ENCODE peak calls at places on chromosomes 7 and 10, in ten cellular contexts. One of them, this sample, is unnamed.

GRCh38 chr10:13340068-13340467 is 8.0 kb downstream of the SEPHS1 start:
- DNase-seq in activated CD4-positive, alpha-beta T cell treated with anti-CD3 and anti-CD28 coated beads, Interleukin-2, amount 10 ng/mL, durations not matched to agents 7 days and 5 days: no peak
- DNase-seq in A172: no peak
- DNase-seq in adrenal gland: no peak
- DNase-seq in fibroblast of mammary gland: no peak
- DNase-seq in AG04450: no peak
- DNase-seq in cardiac muscle cell: no peak
- DNase-seq in PC-9: no peak
- DNase-seq in posterior cingulate gyrus: no peak
- DNase-seq in aorta: no peak
- DNase-seq in this sample: no peak

GRCh38 chr7:44603208-44603607 is 3.2 kb upstream of the OGDH start:
- DNase-seq in cardiac muscle cell: no peak
- DNase-seq in aorta: no peak
- DNase-seq in activated CD4-positive, alpha-beta T cell treated with anti-CD3 and anti-CD28 coated beads, Interleukin-2, amount 10 ng/mL, durations not matched to agents 7 days and 5 days: no peak
- DNase-seq in fibroblast of mammary gland: no peak
- DNase-seq in adrenal gland: no peak
- DNase-seq in posterior cingulate gyrus: no peak
- DNase-seq in AG04450: no peak
- DNase-seq in PC-9: no peak
- DNase-seq in A172: no peak
- DNase-seq in this sample: no peak

GRCh38 chr7:40969641-40970040 is 733.2 kb downstream of the INHBA start:
- DNase-seq in posterior cingulate gyrus: no peak
- DNase-seq in AG04450: no peak
- DNase-seq in fibroblast of mammary gland: no peak
- DNase-seq in A172: no peak
- DNase-seq in aorta: no peak
- DNase-seq in adrenal gland: no peak
- DNase-seq in cardiac muscle cell: no peak
- DNase-seq in PC-9: no peak
- DNase-seq in activated CD4-positive, alpha-beta T cell treated with anti-CD3 and anti-CD28 coated beads, Interleukin-2, amount 10 ng/mL, durations not matched to agents 7 days and 5 days: no peak
- DNase-seq in this sample: no peak

GRCh38 chr7:42253316-42253715 is 16.3 kb upstream of the GLI3 start:
- DNase-seq in PC-9: no peak
- DNase-seq in fibroblast of mammary gland: peak; percentile 44
- DNase-seq in AG04450: no peak
- DNase-seq in aorta: no peak
- DNase-seq in cardiac muscle cell: no peak
- DNase-seq in adrenal gland: no peak
- DNase-seq in posterior cingulate gyrus: no peak
- DNase-seq in A172: no peak
- DNase-seq in activated CD4-positive, alpha-beta T cell treated with anti-CD3 and anti-CD28 coated beads, Interleukin-2, amount 10 ng/mL, durations not matched to agents 7 days and 5 days: no peak
- DNase-seq in this sample: no peak

GRCh38 chr10:110870823-110871235 is 899 bp upstream of the PDCD4 start:
- DNase-seq in adrenal gland: no peak
- DNase-seq in activated CD4-positive, alpha-beta T cell treated with anti-CD3 and anti-CD28 coated beads, Interleukin-2, amount 10 ng/mL, durations not matched to agents 7 days and 5 days: no peak
- DNase-seq in posterior cingulate gyrus: no peak
- DNase-seq in fibroblast of mammary gland: peak; percentile 34
- DNase-seq in PC-9: no peak
- DNase-seq in A172: no peak
- DNase-seq in AG04450: no peak
- DNase-seq in aorta: no peak
- DNase-seq in cardiac muscle cell: peak; percentile 15
- DNase-seq in this sample: no peak

GRCh38 chr10:31774291-31774900 is 154.2 kb downstream of the ARHGAP12 start:
- DNase-seq in PC-9: no peak
- DNase-seq in fibroblast of mammary gland: no peak
- DNase-seq in A172: no peak
- DNase-seq in aorta: no peak
- DNase-seq in posterior cingulate gyrus: no peak
- DNase-seq in activated CD4-positive, alpha-beta T cell treated with anti-CD3 and anti-CD28 coated beads, Interleukin-2, amount 10 ng/mL, durations not matched to agents 7 days and 5 days: no peak
- DNase-seq in cardiac muscle cell: no peak
- DNase-seq in AG04450: no peak
- DNase-seq in adrenal gland: no peak
- DNase-seq in this sample: no peak

GRCh38 chr7:117995850-117996650 is 122.8 kb upstream of the CTTNBP2 start:
- DNase-seq in AG04450: no peak
- DNase-seq in PC-9: no peak
- DNase-seq in A172: peak; percentile 40
- DNase-seq in posterior cingulate gyrus: no peak
- DNase-seq in activated CD4-positive, alpha-beta T cell treated with anti-CD3 and anti-CD28 coated beads, Interleukin-2, amount 10 ng/mL, durations not matched to agents 7 days and 5 days: no peak
- DNase-seq in aorta: no peak
- DNase-seq in fibroblast of mammary gland: no peak
- DNase-seq in cardiac muscle cell: no peak
- DNase-seq in adrenal gland: no peak
- DNase-seq in this sample: peak; percentile 1

GRCh38 chr7:100632951-100633717 is 8.2 kb downstream of the TFR2 start:
- DNase-seq in PC-9: peak; percentile 73
- DNase-seq in A172: no peak
- DNase-seq in aorta: no peak
- DNase-seq in activated CD4-positive, alpha-beta T cell treated with anti-CD3 and anti-CD28 coated beads, Interleukin-2, amount 10 ng/mL, durations not matched to agents 7 days and 5 days: peak; percentile 61
- DNase-seq in cardiac muscle cell: peak; percentile 31
- DNase-seq in posterior cingulate gyrus: no peak
- DNase-seq in fibroblast of mammary gland: peak; percentile 24
- DNase-seq in adrenal gland: no peak
- DNase-seq in AG04450: no peak
- DNase-seq in this sample: no peak

GRCh38 chr7:73829921-73830617 is 727 bp upstream of the CLDN4 start:
- DNase-seq in A172: no peak
- DNase-seq in activated CD4-positive, alpha-beta T cell treated with anti-CD3 and anti-CD28 coated beads, Interleukin-2, amount 10 ng/mL, durations not matched to agents 7 days and 5 days: no peak
- DNase-seq in aorta: no peak
- DNase-seq in AG04450: no peak
- DNase-seq in adrenal gland: no peak
- DNase-seq in PC-9: peak; percentile 37
- DNase-seq in cardiac muscle cell: no peak
- DNase-seq in fibroblast of mammary gland: no peak
- DNase-seq in posterior cingulate gyrus: no peak
- DNase-seq in this sample: no peak

GRCh38 chr7:150335774-150336112 is 5.7 kb downstream of the RARRES2 start:
- DNase-seq in aorta: no peak
- DNase-seq in PC-9: no peak
- DNase-seq in A172: no peak
- DNase-seq in posterior cingulate gyrus: no peak
- DNase-seq in AG04450: no peak
- DNase-seq in cardiac muscle cell: no peak
- DNase-seq in fibroblast of mammary gland: no peak
- DNase-seq in activated CD4-positive, alpha-beta T cell treated with anti-CD3 and anti-CD28 coated beads, Interleukin-2, amount 10 ng/mL, durations not matched to agents 7 days and 5 days: no peak
- DNase-seq in adrenal gland: peak; percentile 68
- DNase-seq in this sample: no peak

GRCh38 chr7:101535333-101535732 is 93.8 kb downstream of the MYL10 start:
- DNase-seq in fibroblast of mammary gland: no peak
- DNase-seq in aorta: no peak
- DNase-seq in cardiac muscle cell: peak; percentile 9
- DNase-seq in adrenal gland: peak; percentile 53
- DNase-seq in posterior cingulate gyrus: no peak
- DNase-seq in A172: peak; percentile 61
- DNase-seq in AG04450: no peak
- DNase-seq in PC-9: no peak
- DNase-seq in activated CD4-positive, alpha-beta T cell treated with anti-CD3 and anti-CD28 coated beads, Interleukin-2, amount 10 ng/mL, durations not matched to agents 7 days and 5 days: no peak
- DNase-seq in this sample: peak; percentile 29

GRCh38 chr7:38681882-38682281 is 50.7 kb upstream of the AMPH start:
- DNase-seq in posterior cingulate gyrus: no peak
- DNase-seq in PC-9: no peak
- DNase-seq in fibroblast of mammary gland: peak; percentile 86
- DNase-seq in adrenal gland: no peak
- DNase-seq in aorta: no peak
- DNase-seq in AG04450: peak; percentile 32
- DNase-seq in A172: no peak
- DNase-seq in activated CD4-positive, alpha-beta T cell treated with anti-CD3 and anti-CD28 coated beads, Interleukin-2, amount 10 ng/mL, durations not matched to agents 7 days and 5 days: no peak
- DNase-seq in cardiac muscle cell: peak; percentile 36
- DNase-seq in this sample: no peak

GRCh38 chr7:151087247-151088018 is 1.2 kb downstream of the AGAP3 start:
- DNase-seq in cardiac muscle cell: peak; percentile 70
- DNase-seq in activated CD4-positive, alpha-beta T cell treated with anti-CD3 and anti-CD28 coated beads, Interleukin-2, amount 10 ng/mL, durations not matched to agents 7 days and 5 days: peak; percentile 36
- DNase-seq in A172: no peak
- DNase-seq in adrenal gland: peak; percentile 74
- DNase-seq in fibroblast of mammary gland: peak; percentile 53
- DNase-seq in PC-9: peak; percentile 63
- DNase-seq in aorta: peak; percentile 71
- DNase-seq in AG04450: no peak
- DNase-seq in posterior cingulate gyrus: no peak
- DNase-seq in this sample: peak; percentile 65

This sample was measured in LHCN-M2.